ENCODE peak calls at places on chromosomes 2 and 18, in four cellular contexts. H is OCI-LY7; Z is RWPE2; N is CD8-positive, alpha-beta T cell. A is an unnamed sample.

GRCh38 chr2:144377929-144378328 is 142.0 kb downstream of the ZEB2 start:
- DNase-seq in H (no peak), Z (no peak), N (no peak), A (no peak)

GRCh38 chr2:46163804-46164569 is 133.2 kb upstream of the EPAS1 start:
- DNase-seq in H (no peak), Z (no peak), N (no peak), A (no peak)

GRCh38 chr18:31596081-31596872 is 4.6 kb downstream of the TTR start:
- DNase-seq in H (no peak), Z (no peak), N (no peak), A (no peak)

GRCh38 chr2:113185643-113186315 is 12.0 kb downstream of the PSD4 start:
- DNase-seq in H (no peak), Z (no peak), N (no peak), A (no peak)

GRCh38 chr18:31497711-31498449 is at the start of gene DSG2:
- DNase-seq in H (no peak), Z (peak; percentile 86), N (no peak), A (no peak)

GRCh38 chr18:11561293-11561692 is 48.1 kb upstream of the SLC35G4 start:
- DNase-seq in H (no peak), Z (no peak), N (no peak), A (no peak)

GRCh38 chr2:12493031-12493513 is 223.7 kb upstream of the TRIB2 start:
- DNase-seq in H (no peak), Z (peak; percentile 71), N (no peak), A (no peak)

GRCh38 chr18:34695300-34695699 is 14.8 kb upstream of the DTNA start:
- DNase-seq in H (no peak), Z (no peak), N (no peak), A (no peak)

GRCh38 chr2:54099370-54099769 is 16.0 kb upstream of the ACYP2 start:
- DNase-seq in H (no peak), Z (no peak), N (no peak), A (no peak)

GRCh38 chr2:232235206-232235605 is 143.3 kb upstream of the ALPP start:
- DNase-seq in H (no peak), Z (no peak), N (no peak), A (no peak)

GRCh38 chr2:57450170-57450569 is 596.4 kb upstream of the VRK2 start:
- DNase-seq in H (no peak), Z (no peak), N (no peak), A (no peak)

GRCh38 chr2:60119778-60120177 is 433.7 kb downstream of the BCL11A start:
- DNase-seq in H (no peak), Z (no peak), N (no peak), A (no peak)

GRCh38 chr18:45651269-45651668 is 36.0 kb downstream of the SLC14A2 start:
- DNase-seq in H (no peak), Z (no peak), N (no peak), A (no peak)

GRCh38 chr2:218882866-218883366 is 2.3 kb downstream of the WNT10A start:
- DNase-seq in H (no peak), Z (no peak), N (no peak), A (no peak)

GRCh38 chr2:171688129-171688465 is 828 bp downstream of the DYNC1I2 start:
- DNase-seq in H (no peak), Z (no peak), N (no peak), A (no peak)

GRCh38 chr2:3585239-3586109 is 9.4 kb upstream of the COLEC11 start:
- DNase-seq in H (no peak), Z (no peak), N (no peak), A (no peak)

GRCh38 chr2:84781942-84782716 is 98.8 kb downstream of the TRABD2A start:
- DNase-seq in H (peak; percentile 14), Z (no peak), N (peak; percentile 64), A (peak; percentile 34)

GRCh38 chr18:36185901-36186460 is 1.3 kb upstream of the MOCOS start:
- DNase-seq in H (no peak), Z (no peak), N (no peak), A (no peak)

GRCh38 chr2:15673919-15674636 is 82.4 kb downstream of the DDX1 start:
- DNase-seq in H (no peak), Z (no peak), N (no peak), A (no peak)

GRCh38 chr18:49723648-49724180 is 89.6 kb downstream of the ACAA2 start:
- DNase-seq in H (no peak), Z (no peak), N (no peak), A (no peak)

GRCh38 chr2:200929334-200930249 is 33.9 kb downstream of the ORC2 start:
- DNase-seq in H (no peak), Z (no peak), N (no peak), A (no peak)

GRCh38 chr18:70377317-70377799 is 88.5 kb downstream of the SOCS6 start:
- DNase-seq in H (no peak), Z (no peak), N (no peak), A (no peak)

GRCh38 chr2:33273479-33273878 is 203.0 kb upstream of the RASGRP3 start:
- DNase-seq in H (no peak), Z (no peak), N (no peak), A (no peak)

GRCh38 chr2:232878855-232879617 is 9.0 kb downstream of the SNORC start:
- DNase-seq in H (no peak), Z (no peak), N (no peak), A (no peak)

GRCh38 chr2:157508676-157509075 is 64.8 kb upstream of the CYTIP start:
- DNase-seq in H (no peak), Z (no peak), N (no peak), A (no peak)

GRCh38 chr18:48809365-48809764 is 141.4 kb downstream of the SMAD7 start:
- DNase-seq in H (no peak), Z (no peak), N (no peak), A (no peak)

GRCh38 chr18:73150199-73150598 is 282.4 kb upstream of the NETO1 start:
- DNase-seq in H (no peak), Z (no peak), N (no peak), A (no peak)

GRCh38 chr2:113228991-113229716 is 49.6 kb downstream of the PAX8 start:
- DNase-seq in H (no peak), Z (no peak), N (no peak), A (no peak)

GRCh38 chr2:117770696-117771095 is 43.8 kb upstream of the DDX18 start:
- DNase-seq in H (no peak), Z (no peak), N (no peak), A (no peak)

GRCh38 chr2:39991298-39991697 is 212.2 kb upstream of the THUMPD2 start:
- DNase-seq in H (no peak), Z (no peak), N (no peak), A (no peak)

GRCh38 chr18:6414118-6414722 is 491 bp downstream of the L3MBTL4 start:
- DNase-seq in H (no peak), Z (no peak), N (peak; percentile 35), A (peak; percentile 82)

GRCh38 chr2:71001592-71002570 is 7.2 kb upstream of the TEX261 start:
- DNase-seq in H (no peak), Z (no peak), N (no peak), A (no peak)

GRCh38 chr2:135744761-135745314 is 3.2 kb downstream of the UBXN4 start:
- DNase-seq in H (peak; percentile 65), Z (no peak), N (no peak), A (no peak)

GRCh38 chr2:28691774-28692281 is 59.8 kb upstream of the PPP1CB start:
- DNase-seq in H (no peak), Z (no peak), N (no peak), A (no peak)

GRCh38 chr2:85133751-85134254 is 611 bp downstream of the TCF7L1 start:
- DNase-seq in H (no peak), Z (peak; percentile 70), N (no peak), A (no peak)

GRCh38 chr2:217978536-217979150 is 24.2 kb downstream of the TNS1 start:
- DNase-seq in H (no peak), Z (no peak), N (no peak), A (no peak)

GRCh38 chr2:99337164-99337930 is at the start of gene EIF5B:
- DNase-seq in H (peak; percentile 98), Z (peak; percentile 95), N (peak; percentile 93), A (peak; percentile 86)
- TF ChIP-seq CTCF in H (peak; percentile 87), Z (peak; percentile 96), N (no peak), A (peak; percentile 48)

GRCh38 chr2:191013876-191014652 is at the start of gene STAT1:
- DNase-seq in H (peak; percentile 92), Z (peak; percentile 82), N (peak; percentile 95), A (peak; percentile 99)
- TF ChIP-seq CTCF in H (no peak), Z (no peak), N (no peak), A (no peak)

GRCh38 chr2:83587309-83587708 is 871.8 kb downstream of the SUCLG1 start:
- DNase-seq in H (no peak), Z (no peak), N (no peak), A (no peak)
- TF ChIP-seq CTCF in H (no peak), Z (peak; percentile 10), N (no peak), A (no peak)

GRCh38 chr18:3867768-3868445 is 417.9 kb downstream of the TGIF1 start:
- DNase-seq in H (no peak), Z (no peak), N (no peak), A (no peak)

GRCh38 chr18:3867252-3867651 is 417.3 kb downstream of the TGIF1 start:
- DNase-seq in H (no peak), Z (no peak), N (no peak), A (no peak)

GRCh38 chr18:3870914-3871313 is 420.9 kb downstream of the TGIF1 start:
- DNase-seq in H (no peak), Z (no peak), N (no peak), A (no peak)

GRCh38 chr18:3871687-3872086 is 421.7 kb downstream of the TGIF1 start:
- DNase-seq in H (no peak), Z (no peak), N (no peak), A (no peak)

DNA sequence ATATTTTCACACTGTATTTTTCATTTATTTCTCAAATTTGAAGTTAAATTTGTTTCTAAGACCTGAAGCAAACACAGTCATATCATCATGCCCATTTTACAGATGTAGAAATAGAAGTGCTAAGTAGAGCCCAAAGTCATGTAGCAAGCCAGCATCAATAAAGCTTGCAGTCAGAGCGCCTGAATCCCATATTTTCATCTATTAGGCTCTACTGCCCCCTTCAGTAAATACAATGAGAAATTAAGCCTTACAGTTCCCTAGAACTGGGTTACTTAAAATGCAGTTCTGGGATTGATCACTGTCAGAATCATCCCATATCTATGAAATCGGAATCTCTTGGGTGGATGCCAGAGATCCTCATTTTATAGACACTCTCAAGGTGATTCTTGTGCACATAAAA is 419.9 kb downstream of the TGIF1 start:
- DNase-seq in H (peak; percentile 56), Z (no peak), N (no peak), A (no peak)
- TF ChIP-seq CTCF in H (peak; percentile 76), Z (peak; percentile 69), N (no peak), A (no peak)

DNA sequence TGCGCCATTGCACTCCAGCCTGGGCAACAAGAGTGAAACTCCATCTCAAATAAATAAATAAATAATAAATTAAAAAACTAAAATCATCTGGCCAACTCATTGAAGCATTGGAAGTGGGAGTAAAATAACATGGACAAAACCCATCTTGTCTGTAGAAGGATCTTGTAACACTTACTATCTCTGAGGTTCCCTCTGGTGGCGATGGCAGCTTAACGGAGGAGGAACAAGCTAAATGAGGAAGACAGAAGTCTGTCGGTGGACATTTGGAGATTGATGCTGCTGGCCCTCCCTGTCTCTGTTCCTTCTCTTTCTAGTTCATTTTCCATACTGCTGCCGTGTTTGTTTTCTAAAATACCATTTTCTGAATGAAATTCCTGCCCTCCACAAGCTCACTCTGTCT is 43.4 kb downstream of the ZCCHC2 start:
- DNase-seq in H (peak; percentile 3), Z (no peak), N (no peak), A (no peak)
- TF ChIP-seq CTCF in H (no peak), Z (peak; percentile 35), N (peak; percentile 31), A (no peak)